ENCODE peak calls at places on chromosomes 3 and 15, in four cellular contexts. B is K562, E is H1, K is HepG2. D is an unnamed sample.

GRCh38 chr15:90917569-90917968 is 14.5 kb downstream of the MAN2A2 start:
- DNase-seq in B (no peak), K (no peak), E (no peak), D (no peak)

GRCh38 chr3:197222816-197223419 is 75.5 kb downstream of the DLG1 start:
- DNase-seq in K (no peak), E (no peak), B (no peak), D (no peak)

GRCh38 chr15:55196458-55197361 is at the start of gene RSL24D1:
- DNase-seq in E (peak), B (peak), K (peak), D (peak)

GRCh38 chr3:159726231-159726964 is 262.2 kb upstream of the IL12A start:
- DNase-seq in B (no peak), K (no peak), E (no peak), D (no peak)

GRCh38 chr3:154430014-154430413 is at the start of gene GPR149:
- DNase-seq in B (no peak), K (no peak), E (no peak), D (peak)

GRCh38 chr3:113523241-113523640 is 8.3 kb upstream of the SPICE1 start:
- DNase-seq in K (no peak), B (no peak), E (no peak), D (no peak)

GRCh38 chr3:183913580-183913920 is 28.9 kb upstream of the PARL start:
- DNase-seq in E (no peak), K (no peak), B (no peak), D (no peak)

GRCh38 chr3:155391583-155391982 is 98.1 kb upstream of the STRIT1 start:
- DNase-seq in B (no peak), K (no peak), E (no peak), D (no peak)

GRCh38 chr3:177427096-177427495 is 229.8 kb upstream of the TBL1XR1 start:
- DNase-seq in E (no peak), B (no peak), K (no peak), D (no peak)

GRCh38 chr3:65659396-65659795 is 379.3 kb downstream of the MAGI1 start:
- DNase-seq in E (no peak), B (no peak), K (no peak), D (no peak)

GRCh38 chr15:100918034-100918689 is 995 bp upstream of the LRRK1 start:
- DNase-seq in K (peak), B (peak), E (peak), D (peak)

GRCh38 chr15:52019394-52020252 is 604 bp downstream of the MAPK6 start:
- DNase-seq in K (peak), B (peak), E (peak), D (peak)

GRCh38 chr3:13504161-13504831 is 24.2 kb downstream of the HDAC11 start:
- DNase-seq in B (no peak), K (no peak), E (no peak), D (no peak)

GRCh38 chr3:105866656-105867653 is 1.9 kb downstream of the CBLB start:
- DNase-seq in B (peak), K (peak), E (no peak), D (peak)

GRCh38 chr3:3196148-3196861 is 16.8 kb upstream of the CRBN start:
- DNase-seq in E (peak), B (peak), K (no peak), D (no peak)

GRCh38 chr15:100433304-100433703 is 91.5 kb upstream of the ADAMTS17 start:
- DNase-seq in E (no peak), K (no peak), B (no peak), D (no peak)

GRCh38 chr15:33425149-33425548 is 114.4 kb downstream of the RYR3 start:
- DNase-seq in K (no peak), E (no peak), B (no peak), D (no peak)

GRCh38 chr3:32384938-32385337 is 6.7 kb upstream of the CMTM7 start:
- DNase-seq in K (no peak), B (no peak), E (no peak), D (no peak)

GRCh38 chr15:73945109-73945508 is 18.8 kb downstream of the LOXL1 start:
- DNase-seq in K (no peak), E (no peak), B (no peak), D (no peak)

GRCh38 chr15:29925227-29926082 is 103.2 kb upstream of the TJP1 start:
- DNase-seq in K (peak), E (peak), B (peak), D (peak)

GRCh38 chr3:114714237-114714636 is 420.4 kb downstream of the TIGIT start:
- DNase-seq in B (no peak), E (no peak), K (no peak), D (peak)

GRCh38 chr15:77002954-77003912 is 8.3 kb downstream of the PSTPIP1 start:
- DNase-seq in B (no peak), E (no peak), K (no peak), D (no peak)

GRCh38 chr15:55253580-55253979 is 36.0 kb downstream of the RAB27A start:
- DNase-seq in E (no peak), B (no peak), K (no peak), D (no peak)

GRCh38 chr3:124780356-124780755 is 50.1 kb downstream of the UMPS start:
- DNase-seq in B (no peak), K (no peak), E (no peak), D (no peak)

GRCh38 chr3:150078983-150079739 is 108.5 kb upstream of the PFN2 start:
- DNase-seq in B (no peak), E (no peak), K (no peak), D (no peak)

GRCh38 chr3:111924283-111924682 is 54.5 kb upstream of the ABHD10 start:
- DNase-seq in E (no peak), B (no peak), K (no peak), D (peak)

GRCh38 chr15:90629217-90629616 is 87.9 kb upstream of the BLM start:
- DNase-seq in E (no peak), K (no peak), B (no peak), D (no peak)

GRCh38 chr15:44738340-44738984 is 2.1 kb downstream of the TRIM69 start:
- DNase-seq in K (peak), E (no peak), B (peak), D (peak)

GRCh38 chr3:36907911-36908646 is 36.8 kb downstream of the TRANK1 start:
- DNase-seq in K (peak), E (no peak), B (no peak), D (peak)

GRCh38 chr3:4834403-4834866 is 144.8 kb upstream of the BHLHE40 start:
- DNase-seq in K (no peak), B (peak), E (no peak), D (no peak)

GRCh38 chr15:62752687-62753517 is 289.6 kb upstream of the TPM1 start:
- DNase-seq in K (no peak), B (no peak), E (no peak), D (no peak)

GRCh38 chr3:196192036-196193001 is 18.9 kb downstream of the ZDHHC19 start:
- DNase-seq in B (peak), K (peak), E (no peak), D (no peak)

GRCh38 chr3:16741890-16742289 is 136.7 kb upstream of the DAZL start:
- DNase-seq in K (no peak), B (no peak), E (no peak), D (no peak)

GRCh38 chr15:66995257-66995656 is 70.1 kb upstream of the SMAD3 start:
- DNase-seq in K (no peak), B (no peak), E (peak), D (no peak)

GRCh38 chr3:12400795-12401194 is 83.5 kb upstream of the TSEN2 start:
- DNase-seq in E (no peak), K (no peak), B (no peak), D (peak)

GRCh38 chr15:70853855-70854668 is at the start of gene LARP6:
- DNase-seq in K (no peak), B (peak), E (peak), D (peak)
- TF ChIP-seq JUN in K (no peak), B (no peak), E (no peak), D (no peak)

DNA sequence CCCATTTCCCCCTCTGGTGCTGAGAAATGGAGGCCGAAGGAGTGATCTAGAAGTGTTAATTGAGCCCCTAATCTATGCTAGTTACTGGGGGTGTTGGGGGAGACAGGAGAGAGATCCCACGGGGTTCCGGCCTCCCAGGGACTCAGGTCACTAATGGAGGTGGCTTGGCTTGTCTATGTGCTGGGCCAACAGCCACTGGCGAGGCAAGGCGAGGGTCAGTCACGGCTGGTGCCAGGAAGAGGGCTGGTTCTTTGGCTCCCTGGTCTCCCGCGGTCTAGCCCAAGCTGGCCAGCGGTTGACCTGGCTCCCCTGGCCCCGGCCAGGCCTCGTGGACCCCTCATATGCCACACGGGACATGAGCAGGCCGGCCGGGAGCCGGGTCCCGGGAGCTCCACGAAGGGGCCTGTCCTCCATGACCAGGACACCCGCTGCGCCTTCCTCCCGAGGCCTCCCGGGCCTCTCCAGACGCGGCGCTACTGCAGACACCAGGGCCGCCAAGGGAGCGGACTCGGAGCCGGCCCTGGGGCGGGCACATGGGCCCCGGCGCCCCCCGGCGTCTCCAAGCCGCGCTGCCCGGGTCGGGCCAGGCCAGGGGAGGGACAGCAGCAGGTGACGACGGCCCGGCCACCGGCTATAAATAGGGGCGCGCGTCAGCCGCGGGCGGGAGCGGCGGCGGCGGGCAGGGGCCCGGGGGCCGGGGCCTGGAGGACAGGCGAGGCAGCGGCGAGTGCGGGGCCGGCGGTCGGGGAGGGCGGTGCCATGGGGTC is at the start of gene ALPK3:
- DNase-seq in K (no peak), B (no peak), E (peak), D (peak)
- H3K9ac ChIP-seq in K (peak), B (peak), E (peak), D (peak)

DNA sequence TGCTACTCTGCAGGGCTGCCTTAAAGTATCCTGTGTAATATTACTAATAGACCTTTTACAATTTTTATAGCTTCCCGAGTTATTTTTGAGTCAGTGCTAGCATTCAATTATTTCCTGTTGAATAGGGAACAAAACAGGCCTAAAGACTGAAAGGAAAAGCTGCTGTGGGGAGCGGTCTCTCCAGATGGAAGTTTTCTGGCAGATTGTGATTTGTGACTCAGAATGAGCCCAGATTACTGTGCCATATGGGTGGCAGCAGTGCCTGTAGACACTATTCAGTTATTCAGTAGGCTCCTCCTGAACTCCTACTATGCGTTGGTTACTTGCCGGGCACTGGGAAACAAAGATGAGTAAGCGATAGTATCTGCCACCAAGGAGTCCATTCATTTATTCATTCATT is 211.8 kb downstream of the CHST2 start:
- DNase-seq in E (no peak), B (no peak), K (no peak), D (peak)
- TF ChIP-seq JUN in E (no peak), B (no peak), K (no peak), D (peak)

DNA sequence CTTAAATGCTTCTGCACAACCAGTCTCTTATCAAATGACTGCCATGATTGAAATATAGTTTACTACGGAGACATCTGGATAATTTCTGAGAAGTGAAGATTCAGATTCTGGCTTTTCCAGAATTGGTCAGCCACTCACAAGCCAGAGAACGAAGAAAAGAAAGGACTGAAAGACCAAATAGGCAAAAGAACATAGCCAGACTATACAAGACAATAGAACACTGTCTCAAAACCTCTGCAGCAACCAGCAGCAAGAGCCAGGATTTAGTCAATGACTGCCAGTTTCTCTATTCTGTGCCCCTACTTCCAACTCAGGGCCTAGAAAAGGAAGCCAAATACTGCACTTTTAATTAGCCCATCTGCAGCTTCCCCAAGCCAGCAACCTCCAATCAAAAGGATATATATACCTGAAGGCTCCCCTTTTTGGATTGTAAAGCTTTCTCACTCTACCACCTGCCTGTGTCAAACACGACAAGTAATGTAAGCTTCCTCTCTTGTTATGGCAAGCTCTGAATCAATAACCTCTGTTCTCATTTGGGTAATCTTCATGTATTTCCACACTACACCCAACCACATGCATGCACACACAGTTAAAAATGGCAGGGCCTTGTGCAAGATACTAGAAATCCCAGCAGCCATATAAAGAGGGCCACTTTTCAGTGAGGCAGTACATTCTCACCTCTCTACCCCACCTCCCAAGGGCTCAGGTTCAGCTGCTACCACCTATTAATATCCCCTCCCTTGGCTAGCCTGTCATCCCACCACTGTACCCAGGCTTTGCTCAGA is 97.1 kb downstream of the ERC2 start:
- DNase-seq in K (no peak), E (no peak), B (no peak), D (no peak)
- H3K9ac ChIP-seq in K (no peak), E (no peak), B (no peak), D (no peak)

DNA sequence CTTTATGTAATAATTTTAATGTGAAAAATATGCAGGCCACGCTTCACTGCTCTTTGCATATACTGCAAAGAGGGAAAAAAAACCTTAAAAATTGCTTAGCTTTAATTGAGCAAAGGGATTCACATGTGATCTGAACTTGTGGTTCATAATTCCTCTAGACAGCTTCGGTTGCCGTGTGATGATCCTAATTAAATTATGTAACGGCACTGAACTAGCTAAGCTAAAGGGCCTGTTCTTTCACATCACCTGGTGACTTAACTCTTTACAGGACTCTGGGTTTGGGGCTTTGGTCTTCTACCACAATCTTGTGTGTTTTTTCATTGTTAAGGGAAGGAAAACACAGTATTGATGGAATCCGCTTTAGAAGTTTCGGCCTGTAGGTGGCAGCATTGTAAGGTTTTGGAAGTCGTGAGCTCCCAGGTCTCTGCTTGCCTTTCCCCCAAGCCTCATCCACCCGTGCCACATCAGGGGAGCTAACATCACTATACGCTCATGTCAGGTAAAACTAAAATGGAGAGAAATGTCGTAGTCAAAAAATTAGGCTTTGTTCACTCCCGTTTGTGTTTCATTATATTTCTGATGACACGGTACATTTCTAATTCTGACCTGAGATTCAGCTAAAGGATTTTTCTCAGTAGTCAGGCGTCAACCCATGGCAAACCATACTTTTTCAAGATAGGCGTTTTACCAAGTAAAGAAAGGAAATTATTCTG is 205.6 kb upstream of the DPH6 start:
- DNase-seq in E (peak), K (peak), B (peak), D (peak)
- TF ChIP-seq JUN in E (no peak), K (no peak), B (no peak), D (no peak)

GRCh38 chr3:172317984-172318383 is 130.3 kb downstream of the GHSR start:
- DNase-seq in B (no peak), E (no peak), K (no peak), D (peak)
- H3K9ac ChIP-seq in B (no peak), E (no peak), K (no peak), D (peak)

DNA sequence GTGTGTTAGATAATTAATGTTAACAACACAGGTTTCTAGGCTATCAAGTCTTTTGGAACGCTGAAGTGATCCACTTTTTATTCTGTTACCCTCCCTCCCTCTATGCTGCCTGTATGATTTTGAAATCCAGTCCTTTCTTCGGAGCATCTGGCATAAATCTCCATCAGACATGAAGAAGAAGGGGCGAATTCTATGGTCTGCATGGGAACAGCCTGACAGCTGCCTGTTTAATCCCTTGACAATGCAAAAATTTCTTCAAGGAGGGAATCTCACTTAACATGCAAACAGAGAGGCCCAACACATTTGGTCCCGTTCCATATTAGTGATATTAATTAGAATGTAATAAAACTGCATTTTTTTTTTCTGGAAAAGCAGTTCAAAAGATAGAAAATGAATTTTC is 145.2 kb downstream of the VGLL3 start:
- DNase-seq in E (no peak), B (no peak), K (no peak), D (no peak)
- TF ChIP-seq JUN in E (no peak), B (no peak), K (no peak), D (no peak)

DNA sequence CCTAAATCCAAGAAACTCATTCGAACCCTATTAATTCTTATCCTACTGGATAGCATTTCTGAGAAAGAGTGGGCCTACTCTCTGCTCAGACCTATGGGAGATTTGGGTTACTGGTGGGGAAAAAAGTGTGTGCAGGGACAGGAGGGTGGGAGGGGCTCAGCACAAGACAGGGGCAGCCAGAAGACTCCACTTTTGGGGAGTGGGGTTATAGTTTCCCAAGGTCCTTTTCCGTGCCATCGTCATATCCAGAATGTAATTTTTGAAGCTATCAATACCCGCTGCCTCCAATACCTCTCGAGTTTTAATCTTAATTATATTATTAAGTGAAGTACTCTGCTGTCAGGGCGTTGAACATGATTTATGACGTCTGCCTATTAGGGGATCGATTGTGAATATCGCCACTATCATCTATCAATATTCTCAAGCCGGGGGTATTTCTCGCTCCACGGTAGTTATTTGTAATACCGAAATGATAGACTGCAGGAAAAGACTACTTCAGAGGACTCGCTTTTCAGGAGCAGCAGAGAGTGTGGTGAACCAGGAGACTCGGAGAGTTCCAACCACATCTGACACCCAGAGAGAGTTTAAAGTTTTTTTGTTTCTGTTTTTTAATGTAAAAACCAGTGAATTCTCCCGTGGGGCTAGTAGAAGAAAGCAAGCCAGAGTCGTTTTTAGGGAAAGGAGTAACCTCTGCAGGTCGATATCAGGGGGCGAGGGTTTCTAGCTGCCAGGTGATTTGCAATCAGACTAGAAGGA is 20.6 kb downstream of the NR2F2 start:
- DNase-seq in K (no peak), B (no peak), E (no peak), D (peak)
- H3K9ac ChIP-seq in K (no peak), B (no peak), E (no peak), D (peak)

D was measured in endothelial cell of umbilical vein.